ENCODE peak calls at places on chromosomes 1 and 21, in seven cellular contexts. M, C, H, B, T, N and I are unnamed samples.

GRCh38 chr1:41442697-41443251 is 41.7 kb downstream of the EDN2 start:
- DNase-seq in M (peak), C (no peak), H (no peak), B (no peak), T (no peak), N (no peak), I (no peak)

GRCh38 chr1:183598386-183598785 is 8.1 kb upstream of the NCF2 start:
- DNase-seq in M (no peak), C (peak), H (no peak), B (no peak), T (no peak), N (peak), I (no peak)

GRCh38 chr1:167544447-167544846 is 9.1 kb downstream of the CREG1 start:
- DNase-seq in M (no peak), C (no peak), H (no peak), B (no peak), T (no peak), N (no peak), I (no peak)

GRCh38 chr1:114482585-114482984 is 28.4 kb downstream of the TRIM33 start:
- DNase-seq in M (no peak), C (no peak), H (no peak), B (no peak), T (no peak), N (no peak), I (no peak)

GRCh38 chr1:221778535-221779142 is 36.8 kb upstream of the DUSP10 start:
- DNase-seq in M (no peak), C (no peak), H (no peak), B (no peak), T (peak), N (no peak), I (no peak)

GRCh38 chr1:171226757-171227370 is 21.4 kb upstream of the FMO1 start:
- DNase-seq in M (no peak), C (peak), H (no peak), B (peak), T (no peak), N (peak), I (peak)

GRCh38 chr21:33219961-33220360 is 9.8 kb upstream of the IFNAR2 start:
- DNase-seq in M (no peak), C (no peak), H (no peak), B (no peak), T (no peak), N (no peak), I (no peak)

GRCh38 chr21:45994738-45995685 is 13.4 kb downstream of the COL6A1 start:
- DNase-seq in M (peak), C (no peak), H (peak), B (no peak), T (no peak), N (no peak), I (no peak)

GRCh38 chr21:34126269-34126668 is 52.9 kb downstream of the MRPS6 start:
- DNase-seq in M (no peak), C (peak), H (no peak), B (no peak), T (no peak), N (peak), I (peak)

GRCh38 chr1:154420172-154420571 is 15.0 kb downstream of the IL6R start:
- DNase-seq in M (peak), C (peak), H (peak), B (no peak), T (no peak), N (peak), I (peak)

GRCh38 chr1:55206210-55206609 is 9.0 kb downstream of the USP24 start:
- DNase-seq in M (no peak), C (no peak), H (no peak), B (no peak), T (no peak), N (no peak), I (no peak)

GRCh38 chr1:32878637-32879041 is 7.7 kb upstream of the HPCA start:
- DNase-seq in M (no peak), C (no peak), H (peak), B (no peak), T (no peak), N (no peak), I (no peak)

GRCh38 chr1:163650624-163651023 is 328.9 kb downstream of the NUF2 start:
- DNase-seq in M (no peak), C (no peak), H (no peak), B (no peak), T (no peak), N (no peak), I (no peak)

GRCh38 chr1:93180723-93181613 is at the start of gene CCDC18:
- DNase-seq in M (no peak), C (peak), H (no peak), B (peak), T (peak), N (peak), I (peak)

GRCh38 chr1:220696226-220696862 is 6.2 kb downstream of the C1orf115 start:
- DNase-seq in M (no peak), C (no peak), H (no peak), B (no peak), T (no peak), N (no peak), I (no peak)

GRCh38 chr1:172163479-172164215 is 256.8 kb upstream of the C1orf105 start:
- DNase-seq in M (no peak), C (peak), H (no peak), B (no peak), T (no peak), N (peak), I (peak)

GRCh38 chr1:15308135-15308534 is 61.1 kb downstream of the FHAD1 start:
- DNase-seq in M (no peak), C (no peak), H (no peak), B (no peak), T (no peak), N (no peak), I (no peak)

GRCh38 chr1:203217668-203218067 is 11.8 kb downstream of the CHIT1 start:
- DNase-seq in M (no peak), C (no peak), H (no peak), B (no peak), T (no peak), N (no peak), I (no peak)

GRCh38 chr1:32208891-32209309 is at the start of gene DCDC2B:
- DNase-seq in M (no peak), C (peak), H (no peak), B (no peak), T (no peak), N (peak), I (peak)

GRCh38 chr1:161261859-161262225 is 3.3 kb downstream of the PCP4L1 start:
- DNase-seq in M (no peak), C (no peak), H (no peak), B (no peak), T (no peak), N (no peak), I (peak)

GRCh38 chr1:15941899-15942660 is 33.8 kb downstream of the ZBTB17 start:
- DNase-seq in M (no peak), C (no peak), H (no peak), B (no peak), T (no peak), N (no peak), I (no peak)

GRCh38 chr1:240941706-240942370 is 329.9 kb upstream of the GREM2 start:
- DNase-seq in M (no peak), C (no peak), H (no peak), B (no peak), T (no peak), N (no peak), I (no peak)

GRCh38 chr1:160353223-160353622 is 10.0 kb downstream of the NCSTN start:
- DNase-seq in M (no peak), C (peak), H (no peak), B (no peak), T (no peak), N (peak), I (peak)

GRCh38 chr1:98824724-98825123 is 163.2 kb downstream of the SNX7 start:
- DNase-seq in M (no peak), C (no peak), H (no peak), B (no peak), T (no peak), N (no peak), I (no peak)

GRCh38 chr1:163820748-163821147 is 499.0 kb downstream of the NUF2 start:
- DNase-seq in M (no peak), C (no peak), H (no peak), B (no peak), T (no peak), N (peak), I (peak)

GRCh38 chr1:185741551-185741950 is 7.4 kb downstream of the HMCN1 start:
- DNase-seq in M (no peak), C (peak), H (no peak), B (no peak), T (no peak), N (peak), I (no peak)

GRCh38 chr1:205749826-205750682 is at the start of gene NUCKS1:
- DNase-seq in M (peak), C (peak), H (peak), B (peak), T (peak), N (peak), I (peak)

GRCh38 chr1:52651904-52652303 is 18.9 kb downstream of the SHISAL2A start:
- DNase-seq in M (no peak), C (no peak), H (no peak), B (no peak), T (no peak), N (peak), I (no peak)

GRCh38 chr1:84682047-84682446 is 8.2 kb downstream of the SSX2IP start:
- DNase-seq in M (no peak), C (no peak), H (no peak), B (no peak), T (no peak), N (no peak), I (no peak)

GRCh38 chr1:109762821-109763645 is 690 bp downstream of the EPS8L3 start:
- DNase-seq in M (peak), C (peak), H (peak), B (peak), T (no peak), N (peak), I (peak)

GRCh38 chr1:8133190-8133589 is 107.1 kb upstream of the ERRFI1 start:
- DNase-seq in M (no peak), C (no peak), H (no peak), B (no peak), T (no peak), N (no peak), I (no peak)

GRCh38 chr1:204293605-204294365 is 65.9 kb downstream of the PLEKHA6 start:
- DNase-seq in M (peak), C (peak), H (no peak), B (no peak), T (no peak), N (peak), I (peak)

GRCh38 chr1:52341861-52342260 is 24.1 kb downstream of the CC2D1B start:
- DNase-seq in M (no peak), C (no peak), H (peak), B (no peak), T (no peak), N (no peak), I (no peak)

GRCh38 chr1:156060937-156061636 is at the start of gene RAB25:
- DNase-seq in M (no peak), C (no peak), H (peak), B (no peak), T (no peak), N (no peak), I (peak)

GRCh38 chr1:85188530-85188929 is 12.3 kb downstream of the SYDE2 start:
- DNase-seq in M (no peak), C (no peak), H (no peak), B (peak), T (no peak), N (no peak), I (no peak)

GRCh38 chr21:37939251-37939650 is 23.0 kb upstream of the KCNJ6 start:
- DNase-seq in M (no peak), C (no peak), H (no peak), B (no peak), T (no peak), N (no peak), I (no peak)

GRCh38 chr1:40971962-40972361 is 7.5 kb upstream of the CTPS1 start:
- DNase-seq in M (no peak), C (no peak), H (no peak), B (no peak), T (no peak), N (no peak), I (no peak)

GRCh38 chr1:234570741-234571140 is 39.2 kb downstream of the IRF2BP2 start:
- DNase-seq in M (no peak), C (no peak), H (no peak), B (no peak), T (no peak), N (no peak), I (no peak)

GRCh38 chr1:234571692-234572091 is 38.3 kb downstream of the IRF2BP2 start:
- DNase-seq in M (no peak), C (no peak), H (no peak), B (no peak), T (no peak), N (no peak), I (no peak)

GRCh38 chr1:234565132-234565531 is 44.8 kb downstream of the IRF2BP2 start:
- DNase-seq in M (no peak), C (no peak), H (no peak), B (no peak), T (no peak), N (no peak), I (no peak)

GRCh38 chr1:234570336-234570735 is 39.6 kb downstream of the IRF2BP2 start:
- DNase-seq in M (no peak), C (no peak), H (no peak), B (no peak), T (no peak), N (no peak), I (no peak)

DNA sequence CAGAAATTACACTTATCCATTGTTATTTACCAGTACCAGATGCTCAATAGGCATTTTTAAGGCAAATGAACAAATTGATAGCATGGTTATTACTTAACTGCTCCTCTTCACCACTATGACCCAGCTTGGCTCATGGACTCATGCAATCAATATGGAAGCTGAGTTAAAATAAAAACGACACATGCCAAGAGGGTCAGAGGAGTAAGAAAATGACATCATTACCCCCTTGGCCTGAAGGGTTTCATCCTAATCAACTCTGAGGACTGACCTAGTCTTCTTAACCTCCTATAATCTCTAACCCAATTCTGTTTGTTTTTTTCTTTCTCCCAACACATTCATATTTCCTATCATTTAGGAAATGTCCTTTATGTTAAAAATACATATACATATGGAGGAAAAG is 41.6 kb downstream of the IRF2BP2 start:
- DNase-seq in M (no peak), C (no peak), H (no peak), B (no peak), T (no peak), N (no peak), I (no peak)
- H3K4me3 ChIP-seq in M (no peak), C (no peak), H (no peak), B (no peak), T (no peak), N (no peak), I (no peak)

GRCh38 chr1:53686371-53687267 is 52.3 kb downstream of the GLIS1 start:
- DNase-seq in M (no peak), C (peak), H (no peak), B (no peak), T (no peak), N (no peak), I (peak)

GRCh38 chr1:53684741-53685140 is 54.2 kb downstream of the GLIS1 start:
- DNase-seq in M (no peak), C (no peak), H (no peak), B (no peak), T (no peak), N (no peak), I (no peak)

GRCh38 chr1:53683986-53684740 is 54.8 kb downstream of the GLIS1 start:
- DNase-seq in M (no peak), C (no peak), H (no peak), B (no peak), T (no peak), N (no peak), I (no peak)

GRCh38 chr1:53687426-53687825 is 51.5 kb downstream of the GLIS1 start:
- DNase-seq in M (no peak), C (no peak), H (no peak), B (no peak), T (no peak), N (no peak), I (no peak)

GRCh38 chr1:53685272-53686051 is 53.5 kb downstream of the GLIS1 start:
- DNase-seq in M (no peak), C (peak), H (no peak), B (no peak), T (no peak), N (no peak), I (peak)
- H3K4me3 ChIP-seq in M (no peak), C (no peak), H (no peak), B (no peak), T (no peak), N (no peak), I (peak)

GRCh38 chr1:43653893-43654292 is 3.9 kb downstream of the KDM4A start:
- DNase-seq in M (no peak), C (no peak), H (no peak), B (no peak), T (no peak), N (no peak), I (peak)

GRCh38 chr1:43651922-43652321 is 2.0 kb downstream of the KDM4A start:
- DNase-seq in M (no peak), C (no peak), H (no peak), B (no peak), T (no peak), N (no peak), I (no peak)

GRCh38 chr1:43651188-43651587 is 1.2 kb downstream of the KDM4A start:
- DNase-seq in M (no peak), C (no peak), H (no peak), B (no peak), T (no peak), N (no peak), I (no peak)

GRCh38 chr1:43655953-43656352 is 6.0 kb downstream of the KDM4A start:
- DNase-seq in M (no peak), C (no peak), H (no peak), B (no peak), T (no peak), N (no peak), I (no peak)

GRCh38 chr1:43653339-43653738 is 3.4 kb downstream of the KDM4A start:
- DNase-seq in M (no peak), C (peak), H (no peak), B (no peak), T (no peak), N (peak), I (peak)
- H3K4me3 ChIP-seq in M (no peak), C (no peak), H (no peak), B (no peak), T (no peak), N (no peak), I (no peak)

DNA sequence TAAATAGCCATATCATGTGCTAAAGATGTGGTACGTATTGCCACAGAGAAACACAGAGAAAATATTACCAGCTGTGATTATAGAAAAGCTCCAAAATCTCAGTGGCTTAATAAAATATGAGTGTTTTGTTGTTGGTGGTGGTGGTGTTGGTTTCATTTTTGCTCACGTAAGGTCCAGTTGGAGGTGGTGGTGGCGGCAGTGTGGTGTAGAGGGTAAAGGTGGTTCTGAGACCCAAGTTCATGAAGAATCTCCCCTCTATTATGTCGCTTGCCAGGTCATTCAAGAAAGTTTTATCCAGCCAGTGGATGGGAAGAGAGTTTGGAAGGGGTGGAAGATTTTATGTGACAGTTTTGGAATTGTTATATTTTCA is 217.6 kb upstream of the SAMSN1 start:
- DNase-seq in M (no peak), C (no peak), H (no peak), B (no peak), T (no peak), N (no peak), I (no peak)
- H3K4me3 ChIP-seq in M (no peak), C (no peak), H (no peak), B (no peak), T (no peak), N (no peak), I (no peak)

GRCh38 chr1:1171551-1172340 is 1.9 kb upstream of the TTLL10 start:
- DNase-seq in M (no peak), C (no peak), H (no peak), B (peak), T (no peak), N (no peak), I (no peak)
- H3K4me3 ChIP-seq in M (no peak), C (no peak), H (no peak), B (no peak), T (no peak), N (no peak), I (no peak)

GRCh38 chr21:25422610-25423608 is 184.4 kb downstream of the MRPL39 start:
- DNase-seq in M (no peak), C (no peak), H (no peak), B (no peak), T (no peak), N (no peak), I (no peak)
- H3K4me3 ChIP-seq in M (no peak), C (no peak), H (no peak), B (no peak), T (no peak), N (no peak), I (no peak)

GRCh38 chr1:244657421-244657820 is 4.5 kb downstream of the DESI2 start:
- DNase-seq in M (no peak), C (no peak), H (no peak), B (no peak), T (no peak), N (no peak), I (no peak)
- H3K4me3 ChIP-seq in M (no peak), C (no peak), H (no peak), B (no peak), T (no peak), N (no peak), I (no peak)

DNA sequence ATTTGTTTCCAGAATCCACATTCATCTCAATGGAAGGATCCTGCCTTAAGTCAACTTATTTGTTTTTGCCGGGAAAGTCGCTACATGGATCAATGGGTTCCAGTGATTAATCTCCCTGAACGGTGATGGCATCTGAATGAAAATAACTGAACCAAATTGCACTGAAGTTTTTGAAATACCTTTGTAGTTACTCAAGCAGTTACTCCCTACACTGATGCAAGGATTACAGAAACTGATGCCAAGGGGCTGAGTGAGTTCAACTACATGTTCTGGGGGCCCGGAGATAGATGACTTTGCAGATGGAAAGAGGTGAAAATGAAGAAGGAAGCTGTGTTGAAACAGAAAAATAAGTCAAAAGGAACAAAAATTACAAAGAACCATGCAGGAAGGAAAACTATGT is 2.6 kb downstream of the GADD45A start:
- DNase-seq in M (no peak), C (peak), H (no peak), B (no peak), T (no peak), N (peak), I (peak)
- H3K4me3 ChIP-seq in M (no peak), C (peak), H (peak), B (peak), T (no peak), N (peak), I (peak)